ENCODE peak calls at places on chromosomes 6 and 20, in four cellular contexts. G is sigmoid colon, X is breast epithelium, Z is lower leg skin. S is an unnamed sample.

GRCh38 chr6:28776269-28777146 is 147.3 kb downstream of the TRIM27 start:
- DNase-seq in G (no peak), Z (no peak), X (no peak), S (no peak)

GRCh38 chr6:108407952-108408351 is 113.1 kb downstream of the AFG1L start:
- DNase-seq in X (no peak), G (no peak), Z (no peak), S (no peak)

GRCh38 chr6:37077459-37078296 is 72.2 kb downstream of the FGD2 start:
- DNase-seq in X (peak), Z (peak), G (peak), S (no peak)

GRCh38 chr20:49853640-49854039 is 41.0 kb downstream of the SLC9A8 start:
- DNase-seq in G (no peak), Z (no peak), X (no peak), S (no peak)

GRCh38 chr20:36352843-36353553 is 46.9 kb downstream of the DLGAP4 start:
- DNase-seq in G (no peak), X (no peak), Z (no peak), S (no peak)

GRCh38 chr20:56610098-56610497 is 19.0 kb upstream of the TFAP2C start:
- DNase-seq in G (no peak), X (no peak), Z (no peak), S (no peak)

GRCh38 chr6:36317623-36318022 is 19.1 kb downstream of the BNIP5 start:
- DNase-seq in Z (no peak), X (no peak), G (no peak), S (no peak)

GRCh38 chr6:42507901-42508300 is 55.9 kb upstream of the UBR2 start:
- DNase-seq in X (no peak), G (no peak), Z (no peak), S (no peak)

GRCh38 chr6:3324262-3324942 is 65.7 kb downstream of the PSMG4 start:
- DNase-seq in Z (no peak), G (no peak), X (no peak), S (peak)

GRCh38 chr6:109793793-109794192 is 102.7 kb downstream of the FIG4 start:
- DNase-seq in Z (peak), G (no peak), X (no peak), S (no peak)

GRCh38 chr6:9140181-9140580 is 704.8 kb upstream of the SLC35B3 start:
- DNase-seq in Z (peak), X (peak), G (no peak), S (no peak)

GRCh38 chr20:16147916-16148315 is 425.3 kb downstream of the KIF16B start:
- DNase-seq in Z (no peak), G (no peak), X (no peak), S (no peak)

GRCh38 chr20:35286077-35286898 is 1.7 kb upstream of the EIF6 start:
- DNase-seq in X (no peak), Z (no peak), G (no peak), S (no peak)

GRCh38 chr6:79808846-79809245 is 138.5 kb downstream of the ELOVL4 start:
- DNase-seq in X (no peak), G (no peak), Z (no peak), S (no peak)

GRCh38 chr6:167898673-167899311 is 72.1 kb downstream of the AFDN start:
- DNase-seq in Z (no peak), X (no peak), G (no peak), S (no peak)

GRCh38 chr6:157020398-157021266 is 243.5 kb downstream of the ARID1B start:
- DNase-seq in Z (no peak), X (peak), G (no peak), S (peak)

GRCh38 chr20:51696304-51697118 is 71.7 kb downstream of the ATP9A start:
- DNase-seq in X (no peak), Z (no peak), G (no peak), S (no peak)

GRCh38 chr6:8085053-8085511 is 17.3 kb downstream of the EEF1E1 start:
- DNase-seq in X (no peak), Z (no peak), G (no peak), S (no peak)

GRCh38 chr6:8086755-8087306 is 15.5 kb downstream of the EEF1E1 start:
- DNase-seq in Z (no peak), X (no peak), G (no peak), S (no peak)

GRCh38 chr6:8087870-8088269 is 14.5 kb downstream of the EEF1E1 start:
- DNase-seq in Z (no peak), G (no peak), X (no peak), S (no peak)

GRCh38 chr6:8088886-8089285 is 13.5 kb downstream of the EEF1E1 start:
- DNase-seq in G (no peak), Z (no peak), X (no peak), S (no peak)

GRCh38 chr6:8090650-8091049 is 11.7 kb downstream of the EEF1E1 start:
- DNase-seq in G (no peak), X (no peak), Z (no peak), S (no peak)
- TF ChIP-seq POLR2A in G (no peak), X (no peak), Z (no peak), S (no peak)

GRCh38 chr20:3406481-3407425 is 716 bp downstream of the DNAAF9 start:
- DNase-seq in Z (peak), G (peak), X (peak), S (no peak)

GRCh38 chr20:3405696-3406358 is 1.6 kb downstream of the DNAAF9 start:
- DNase-seq in X (no peak), G (no peak), Z (no peak), S (no peak)

GRCh38 chr20:3408251-3408637 is 775 bp upstream of the DNAAF9 start:
- DNase-seq in G (no peak), Z (no peak), X (no peak), S (no peak)

GRCh38 chr20:3409417-3409816 is 1.9 kb upstream of the DNAAF9 start:
- DNase-seq in X (no peak), Z (no peak), G (no peak), S (no peak)

GRCh38 chr20:3407426-3408250 is at the start of gene DNAAF9:
- DNase-seq in Z (peak), X (peak), G (peak), S (peak)
- TF ChIP-seq POLR2A in Z (no peak), X (no peak), G (no peak), S (no peak)

GRCh38 chr6:27141472-27142015 is 106.0 kb upstream of the PRSS16 start:
- DNase-seq in Z (no peak), X (no peak), G (no peak), S (no peak)
- TF ChIP-seq POLR2A in Z (no peak), X (no peak), G (no peak), S (no peak)

GRCh38 chr20:543369-544152 is at the start of gene CSNK2A1:
- DNase-seq in G (peak), X (peak), Z (peak), S (peak)
- TF ChIP-seq POLR2A in G (peak), X (peak), Z (no peak), S (peak)

DNA sequence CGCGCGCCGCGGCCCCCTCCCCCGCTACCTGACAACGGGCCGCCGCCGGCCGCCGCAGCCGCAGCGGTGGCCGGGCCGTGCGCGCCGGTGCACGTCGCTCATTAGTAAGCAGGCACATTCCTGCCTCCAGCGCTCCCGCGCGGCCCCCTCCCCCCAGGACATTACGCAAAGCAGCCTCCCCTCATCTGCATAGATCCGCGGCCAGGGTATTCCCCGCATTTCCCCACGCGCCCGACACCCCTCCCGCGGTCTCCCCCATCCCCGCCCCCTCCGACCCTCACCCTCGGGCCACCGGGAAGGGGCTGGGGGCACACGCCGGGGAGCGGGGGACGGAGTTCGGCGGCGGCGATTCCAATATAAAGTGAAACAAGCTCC is at the start of gene HIVEP2:
- DNase-seq in Z (peak), G (peak), X (peak), S (peak)
- TF ChIP-seq POLR2A in Z (no peak), G (no peak), X (no peak), S (no peak)

GRCh38 chr6:160348552-160349441 is 619 bp downstream of the SLC22A3 start:
- DNase-seq in Z (no peak), G (no peak), X (no peak), S (peak)
- TF ChIP-seq POLR2A in Z (no peak), G (no peak), X (no peak), S (no peak)

S was measured in GM12891.